ENCODE peak calls at places on chromosomes 1 and 21, in nine cellular contexts. O is GM04503, F is amniotic stem cell, I is NCI-H1092 treated with DMSO at 0.1 percent for 48 hours, A is HS-27A, U is MM.1S, R is iPS DF 19.7, D is astrocyte of the spinal cord, C is GM23248. T is an unnamed sample.

GRCh38 chr1:213070399-213070798 is 19.4 kb downstream of the RPS6KC1 start:
- DNase-seq in O (no peak), F (peak; percentile 61), I (peak; percentile 41), A (no peak), U (peak; percentile 87), R (no peak), D (peak; percentile 74), C (peak; percentile 80), T (peak; percentile 54)

GRCh38 chr1:109783436-109783835 is 19.7 kb upstream of the EPS8L3 start:
- DNase-seq in O (peak; percentile 63), F (no peak), I (no peak), A (peak; percentile 72), U (no peak), R (no peak), D (no peak), C (peak; percentile 88), T (peak; percentile 42)

GRCh38 chr1:240784776-240785175 is 172.8 kb upstream of the GREM2 start:
- DNase-seq in O (no peak), F (no peak), I (no peak), A (no peak), U (no peak), R (no peak), D (no peak), C (no peak), T (no peak)

GRCh38 chr1:40405812-40406211 is 32.3 kb downstream of the SMAP2 start:
- DNase-seq in O (no peak), F (no peak), I (no peak), A (no peak), U (no peak), R (no peak), D (no peak), C (no peak), T (no peak)

GRCh38 chr1:240609527-240610060 is 2.4 kb downstream of the GREM2 start:
- DNase-seq in O (no peak), F (no peak), I (no peak), A (no peak), U (no peak), R (no peak), D (no peak), C (peak; percentile 12), T (no peak)

GRCh38 chr1:33517596-33518250 is 45.3 kb downstream of the ZSCAN20 start:
- DNase-seq in O (no peak), F (no peak), I (no peak), A (no peak), U (no peak), R (no peak), D (no peak), C (peak; percentile 13), T (no peak)

GRCh38 chr1:160997323-160998038 is 23.5 kb downstream of the F11R start:
- DNase-seq in O (no peak), F (peak; percentile 31), I (peak; percentile 11), A (no peak), U (peak; percentile 47), R (no peak), D (peak; percentile 57), C (peak; percentile 72), T (peak; percentile 62)

GRCh38 chr1:218694635-218695034 is 349.5 kb downstream of the TGFB2 start:
- DNase-seq in O (no peak), F (no peak), I (no peak), A (no peak), U (no peak), R (no peak), D (no peak), C (no peak), T (no peak)

GRCh38 chr21:44697811-44698734 is 1.1 kb downstream of the KRTAP10-12 start:
- DNase-seq in O (no peak), F (no peak), I (no peak), A (no peak), U (no peak), R (no peak), D (peak; percentile 5), C (no peak), T (no peak)

GRCh38 chr1:71074681-71075080 is 6.2 kb downstream of the ZRANB2 start:
- DNase-seq in O (no peak), F (no peak), I (no peak), A (no peak), U (no peak), R (no peak), D (no peak), C (peak; percentile 41), T (no peak)

GRCh38 chr1:221871056-221871455 is 129.2 kb upstream of the DUSP10 start:
- DNase-seq in O (no peak), F (no peak), I (no peak), A (no peak), U (peak; percentile 74), R (no peak), D (no peak), C (no peak), T (no peak)

GRCh38 chr1:20480261-20481157 is 5.5 kb downstream of the CAMK2N1 start:
- DNase-seq in O (no peak), F (no peak), I (no peak), A (no peak), U (no peak), R (no peak), D (no peak), C (peak; percentile 28), T (no peak)

GRCh38 chr1:110626890-110627289 is 20.7 kb upstream of the KCNA2 start:
- DNase-seq in O (no peak), F (no peak), I (no peak), A (no peak), U (no peak), R (no peak), D (no peak), C (no peak), T (no peak)

T was measured in T47D.